ENCODE peak calls at places on chromosomes 5 and 9, in four cellular contexts. C, U, T and R are unnamed samples.

GRCh38 chr9:131697097-131697496 is 42.8 kb downstream of the RAPGEF1 start:
- DNase-seq in T (peak), C (no peak), U (peak), R (no peak)

GRCh38 chr5:58871648-58872242 is 288.9 kb downstream of the RAB3C start:
- DNase-seq in C (peak), T (peak), U (peak), R (no peak)

GRCh38 chr5:159712672-159713071 is 203.6 kb upstream of the ADRA1B start:
- DNase-seq in U (no peak), T (no peak), C (no peak), R (no peak)

GRCh38 chr5:54661111-54661510 is 143.6 kb downstream of the SNX18 start:
- DNase-seq in U (no peak), C (no peak), T (no peak), R (no peak)

GRCh38 chr5:115773010-115773580 is 43.4 kb downstream of the CDO1 start:
- DNase-seq in T (no peak), U (no peak), C (no peak), R (no peak)

GRCh38 chr9:134373269-134373668 is 47.0 kb downstream of the RXRA start:
- DNase-seq in C (no peak), U (no peak), T (no peak), R (no peak)

GRCh38 chr9:137353223-137354152 is 51.4 kb upstream of the NRARP start:
- DNase-seq in C (no peak), U (no peak), T (no peak), R (no peak)

GRCh38 chr9:11086561-11086960 is 473.8 kb upstream of the PTPRD start:
- DNase-seq in T (peak), C (no peak), U (no peak), R (no peak)

GRCh38 chr9:109031241-109031640 is 17.9 kb upstream of the CTNNAL1 start:
- DNase-seq in T (peak), U (no peak), C (no peak), R (no peak)

GRCh38 chr9:33472171-33472920 is 1.4 kb downstream of the NOL6 start:
- DNase-seq in U (no peak), C (no peak), T (no peak), R (no peak)

GRCh38 chr5:68456756-68457217 is 241.2 kb downstream of the PIK3R1 start:
- DNase-seq in T (peak), U (no peak), C (peak), R (no peak)

GRCh38 chr9:98886691-98887229 is 56.9 kb upstream of the COL15A1 start:
- DNase-seq in U (no peak), T (no peak), C (no peak), R (no peak)

GRCh38 chr9:136687721-136688223 is 515 bp upstream of the AGPAT2 start:
- DNase-seq in T (no peak), C (no peak), U (no peak), R (no peak)

GRCh38 chr5:102889033-102889432 is 133.9 kb downstream of the PAM start:
- DNase-seq in C (no peak), T (no peak), U (peak), R (no peak)

GRCh38 chr9:16671591-16672137 is 198.8 kb downstream of the BNC2 start:
- DNase-seq in T (peak), C (no peak), U (no peak), R (no peak)

GRCh38 chr5:2133936-2134335 is 251.2 kb upstream of the IRX4 start:
- DNase-seq in U (no peak), C (no peak), T (no peak), R (no peak)

GRCh38 chr5:32076699-32077695 is 97.1 kb downstream of the GOLPH3 start:
- DNase-seq in T (peak), C (peak), U (peak), R (no peak)

GRCh38 chr5:65394078-65394477 is 87.6 kb downstream of the ADAMTS6 start:
- DNase-seq in U (no peak), T (peak), C (peak), R (no peak)

GRCh38 chr9:130660683-130661460 is 3.5 kb upstream of the PRDM12 start:
- DNase-seq in C (no peak), T (no peak), U (peak), R (no peak)

GRCh38 chr5:54390015-54390414 is 65.5 kb upstream of the HSPB3 start:
- DNase-seq in C (peak), T (peak), U (no peak), R (no peak)

GRCh38 chr5:31809037-31809910 is 170.3 kb downstream of the PDZD2 start:
- DNase-seq in C (peak), U (peak), T (peak), R (peak)

GRCh38 chr5:110342683-110343082 is 383.8 kb downstream of the TMEM232 start:
- DNase-seq in T (no peak), U (no peak), C (no peak), R (no peak)

GRCh38 chr9:134179918-134180785 is 15.8 kb upstream of the RNU6ATAC start:
- DNase-seq in U (no peak), C (no peak), T (no peak), R (no peak)

GRCh38 chr5:1511651-1512540 is 11.9 kb downstream of the LPCAT1 start:
- DNase-seq in T (peak), C (no peak), U (no peak), R (peak)

GRCh38 chr5:80408475-80408875 is 611 bp downstream of the ZFYVE16 start:
- DNase-seq in T (peak), U (peak), C (peak), R (peak)

GRCh38 chr5:139562847-139563246 is 1.7 kb downstream of the UBE2D2 start:
- DNase-seq in U (no peak), C (no peak), T (no peak), R (no peak)

GRCh38 chr9:109733690-109734089 is 46.3 kb upstream of the PALM2AKAP2 start:
- DNase-seq in U (no peak), C (peak), T (peak), R (no peak)

GRCh38 chr9:8760000-8760767 is 960.6 kb upstream of the DMAC1 start:
- DNase-seq in T (no peak), U (peak), C (no peak), R (no peak)

GRCh38 chr5:93717162-93717561 is 24.2 kb downstream of the POU5F2 start:
- DNase-seq in T (peak), U (no peak), C (peak), R (no peak)

GRCh38 chr5:113169720-113170119 is 193.1 kb downstream of the DCP2 start:
- DNase-seq in U (no peak), C (no peak), T (peak), R (no peak)

GRCh38 chr5:154937186-154937717 is 759 bp downstream of the GEMIN5 start:
- DNase-seq in C (peak), T (peak), U (no peak), R (no peak)

GRCh38 chr9:108180511-108180910 is 675.3 kb downstream of the ACTL7B start:
- DNase-seq in U (no peak), T (no peak), C (peak), R (no peak)

GRCh38 chr9:114896344-114896743 is 34.0 kb downstream of the TNFSF8 start:
- DNase-seq in C (no peak), T (no peak), U (no peak), R (no peak)

GRCh38 chr5:16493261-16493660 is 27.7 kb upstream of the ZNF622 start:
- DNase-seq in T (peak), C (no peak), U (no peak), R (no peak)

GRCh38 chr9:33157960-33158359 is 9.2 kb downstream of the B4GALT1 start:
- DNase-seq in U (no peak), C (no peak), T (peak), R (no peak)

GRCh38 chr9:80156262-80156661 is 584.5 kb downstream of the TLE4 start:
- DNase-seq in T (no peak), U (no peak), C (no peak), R (no peak)
- TF ChIP-seq CTCF in T (no peak), U (no peak), C (no peak), R (no peak)

GRCh38 chr9:82532504-82532903 is 530.4 kb downstream of the RASEF start:
- DNase-seq in U (no peak), C (no peak), T (peak), R (no peak)
- TF ChIP-seq CTCF in U (no peak), C (peak), T (no peak), R (peak)

GRCh38 chr5:141320225-141321169 is at the start of gene TAF7:
- DNase-seq in T (peak), C (peak), U (peak), R (peak)

GRCh38 chr5:141322261-141322660 is 1.7 kb upstream of the TAF7 start:
- DNase-seq in U (no peak), T (no peak), C (no peak), R (no peak)

GRCh38 chr5:141330299-141331080 is at the start of gene PCDHGA1:
- DNase-seq in T (peak), U (no peak), C (no peak), R (no peak)

GRCh38 chr5:141328231-141328630 is 2.1 kb upstream of the PCDHGA1 start:
- DNase-seq in T (no peak), C (no peak), U (no peak), R (no peak)

GRCh38 chr5:141326088-141326854 is 4.0 kb upstream of the PCDHGA1 start:
- DNase-seq in C (peak), T (peak), U (peak), R (no peak)
- TF ChIP-seq CTCF in C (peak), T (peak), U (peak), R (peak)

GRCh38 chr5:137891849-137892248 is 2.6 kb downstream of the PKD2L2 start:
- DNase-seq in U (no peak), T (no peak), C (no peak), R (no peak)
- TF ChIP-seq CTCF in U (peak), T (peak), C (no peak), R (peak)

GRCh38 chr9:100443781-100444768 is 17.1 kb downstream of the MSANTD3 start:
- DNase-seq in C (no peak), U (no peak), T (no peak), R (no peak)
- TF ChIP-seq CTCF in C (no peak), U (no peak), T (no peak), R (no peak)

GRCh38 chr9:7592321-7593319 is 207.0 kb downstream of the DMAC1 start:
- DNase-seq in T (no peak), C (no peak), U (no peak), R (no peak)
- TF ChIP-seq CTCF in T (no peak), C (peak), U (peak), R (peak)

DNA sequence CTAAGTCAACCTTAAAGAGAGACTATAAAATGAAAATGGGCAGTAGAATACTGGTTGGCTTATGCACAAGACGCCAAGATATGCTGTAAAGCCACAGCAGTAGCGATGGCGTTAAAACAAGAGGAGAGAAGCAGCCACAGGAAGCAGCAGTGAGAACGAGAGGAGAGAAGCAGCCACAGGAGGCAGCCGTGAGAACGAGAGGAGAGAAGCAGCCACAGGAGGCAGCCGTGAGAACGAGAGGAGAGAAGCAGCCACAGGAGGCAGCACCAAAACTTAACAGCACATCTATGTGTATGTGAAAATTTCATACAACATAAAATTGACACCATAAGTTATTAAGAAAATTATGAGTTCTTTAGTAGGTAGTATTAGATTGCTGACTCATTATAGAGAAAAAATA is 2318.6 kb upstream of the ACO1 start:
- DNase-seq in U (no peak), C (no peak), T (no peak), R (no peak)
- TF ChIP-seq CTCF in U (no peak), C (peak), T (no peak), R (peak)

GRCh38 chr5:39349484-39349883 is 14.8 kb downstream of the C9 start:
- DNase-seq in U (no peak), T (no peak), C (no peak), R (no peak)
- TF ChIP-seq CTCF in U (no peak), T (no peak), C (no peak), R (no peak)

DNA sequence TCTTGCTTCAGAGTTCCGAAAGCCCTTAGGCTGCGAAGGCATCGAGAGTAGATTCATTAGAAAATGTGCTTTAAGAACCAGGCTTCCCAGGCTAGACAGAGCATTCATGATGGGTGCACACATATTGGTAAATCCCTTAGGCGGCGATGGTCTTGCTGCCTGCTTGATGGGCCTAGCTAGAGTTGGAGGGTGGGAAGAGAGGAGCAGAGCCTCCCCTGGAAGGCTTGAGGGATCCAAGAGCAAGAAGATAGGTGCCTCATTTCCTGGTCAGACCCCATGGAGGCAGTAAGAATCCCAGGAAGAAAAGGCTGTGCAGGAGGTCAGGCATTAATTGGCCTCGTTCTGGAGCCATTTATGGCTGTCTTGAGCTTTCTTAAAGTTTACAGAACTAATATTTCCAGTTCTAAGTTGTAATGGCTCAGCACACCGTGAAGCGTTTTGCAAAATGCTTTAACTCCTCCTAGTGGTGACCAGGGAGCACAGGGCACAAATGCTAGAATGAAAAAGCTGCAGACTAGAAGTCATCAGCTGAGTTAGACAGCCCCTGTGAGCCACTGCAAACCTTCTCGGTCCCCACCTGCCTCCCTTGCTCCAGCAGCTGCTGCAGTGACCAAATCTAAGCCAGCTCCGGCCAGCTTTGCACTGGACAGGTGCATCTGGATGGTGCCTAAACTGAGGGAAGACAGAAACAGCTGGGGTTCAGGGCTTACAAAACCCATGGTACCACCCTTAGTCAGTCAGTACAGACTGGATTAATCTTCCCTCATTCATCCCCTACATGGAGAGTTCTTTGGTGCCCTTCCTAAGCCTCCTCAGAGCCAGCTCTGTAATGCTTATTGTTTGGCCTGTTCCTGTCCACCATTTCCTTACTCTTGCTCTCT is 14.7 kb downstream of the SLC45A2 start:
- DNase-seq in C (peak), U (peak), T (peak), R (no peak)
- TF ChIP-seq CTCF in C (peak), U (peak), T (peak), R (peak)

GRCh38 chr5:83133797-83134196 is 56.5 kb downstream of the XRCC4 start:
- DNase-seq in T (no peak), U (no peak), C (no peak), R (no peak)
- TF ChIP-seq CTCF in T (no peak), U (no peak), C (no peak), R (no peak)